ENCODE peak calls at places on chromosomes 7 and 10, in nine cellular contexts. K is effector memory CD8-positive, alpha-beta T cell; Y is HFFc6; F is stimulated activated CD8-positive, alpha-beta memory T cell treated with anti-CD3 and anti-CD28 coated beads, Interleukin-4, amount 100 ng/mL, for 48 hours; D is amniotic stem cell; W is activated naive CD4-positive, alpha-beta T cell; V is body of pancreas; B is GM06990; N is activated T-cell treated with anti-CD3 and anti-CD28 coated beads, Interleukin-2, amount 50 U/mL, for 72 hours. I is an unnamed sample.

GRCh38 chr7:36522453-36523007 is 132.9 kb downstream of the ANLN start:
- DNase-seq in K (no peak), Y (no peak), F (no peak), D (no peak), W (no peak), V (no peak), B (no peak), N (no peak), I (no peak)

GRCh38 chr7:19248681-19249080 is 103.5 kb upstream of the FERD3L start:
- DNase-seq in K (no peak), Y (peak), F (no peak), D (peak), W (no peak), V (no peak), B (no peak), N (no peak), I (no peak)

GRCh38 chr7:157000047-157000726 is 10.3 kb downstream of the MNX1 start:
- DNase-seq in K (no peak), Y (no peak), F (no peak), D (no peak), W (no peak), V (no peak), B (no peak), N (no peak), I (no peak)

GRCh38 chr7:136293272-136293671 is 316.1 kb upstream of the MTPN start:
- DNase-seq in K (no peak), Y (no peak), F (no peak), D (no peak), W (no peak), V (no peak), B (peak), N (no peak), I (no peak)

GRCh38 chr7:75690121-75690523 is 48.6 kb downstream of the HIP1 start:
- DNase-seq in K (no peak), Y (no peak), F (no peak), D (no peak), W (no peak), V (no peak), B (peak), N (no peak), I (no peak)

GRCh38 chr10:91034494-91035157 is 113.7 kb upstream of the ANKRD1 start:
- DNase-seq in K (no peak), Y (peak), F (no peak), D (peak), W (no peak), V (peak), B (no peak), N (no peak), I (peak)

GRCh38 chr7:66176914-66177313 is 28.2 kb upstream of the TPST1 start:
- DNase-seq in K (no peak), Y (no peak), F (no peak), D (no peak), W (no peak), V (no peak), B (no peak), N (no peak), I (peak)

GRCh38 chr10:113078282-113078907 is 128.3 kb downstream of the TCF7L2 start:
- DNase-seq in K (no peak), Y (no peak), F (no peak), D (no peak), W (no peak), V (no peak), B (no peak), N (no peak), I (no peak)

GRCh38 chr10:69994262-69994661 is 58.4 kb upstream of the MACROH2A2 start:
- DNase-seq in K (no peak), Y (peak), F (no peak), D (no peak), W (no peak), V (peak), B (no peak), N (no peak), I (peak)

GRCh38 chr10:107166378-107166777 is 1.9 kb upstream of the SORCS1 start:
- DNase-seq in K (no peak), Y (no peak), F (no peak), D (no peak), W (no peak), V (no peak), B (no peak), N (no peak), I (no peak)

GRCh38 chr7:22375359-22376048 is 18.6 kb upstream of the RAPGEF5 start:
- DNase-seq in K (no peak), Y (peak), F (no peak), D (no peak), W (no peak), V (no peak), B (no peak), N (no peak), I (no peak)